ENCODE peak calls at places on chromosomes 5 and 9, in eight cellular contexts. One of them, this sample, is unnamed.

GRCh38 chr9:973295-973842 is 3.1 kb upstream of the DMRT3 start:
- DNase-seq in breast epithelium: no peak
- DNase-seq in choroid plexus epithelial cell: no peak
- DNase-seq in fibroblast of lung: no peak
- DNase-seq in AG04450: no peak
- DNase-seq in SK-N-SH: no peak
- DNase-seq in keratinocyte: no peak
- DNase-seq in IMR-90: no peak
- DNase-seq in this sample: no peak

GRCh38 chr5:124743534-124744169 is 2.8 kb downstream of the ZNF608 start:
- DNase-seq in breast epithelium: no peak
- DNase-seq in choroid plexus epithelial cell: peak
- DNase-seq in fibroblast of lung: peak
- DNase-seq in AG04450: no peak
- DNase-seq in SK-N-SH: no peak
- DNase-seq in keratinocyte: no peak
- DNase-seq in IMR-90: no peak
- DNase-seq in this sample: no peak

GRCh38 chr5:6823996-6824395 is 110.8 kb downstream of the TENT4A start:
- DNase-seq in breast epithelium: no peak
- DNase-seq in choroid plexus epithelial cell: no peak
- DNase-seq in fibroblast of lung: no peak
- DNase-seq in AG04450: no peak
- DNase-seq in SK-N-SH: no peak
- DNase-seq in keratinocyte: no peak
- DNase-seq in IMR-90: no peak
- DNase-seq in this sample: no peak

GRCh38 chr5:133831506-133832224 is 136.8 kb downstream of the C5orf15 start:
- DNase-seq in breast epithelium: no peak
- DNase-seq in choroid plexus epithelial cell: peak
- DNase-seq in fibroblast of lung: peak
- DNase-seq in AG04450: no peak
- DNase-seq in SK-N-SH: no peak
- DNase-seq in keratinocyte: peak
- DNase-seq in IMR-90: peak
- DNase-seq in this sample: no peak

GRCh38 chr9:115888131-115888530 is 265.5 kb upstream of the PAPPA start:
- DNase-seq in breast epithelium: no peak
- DNase-seq in choroid plexus epithelial cell: no peak
- DNase-seq in fibroblast of lung: no peak
- DNase-seq in AG04450: no peak
- DNase-seq in SK-N-SH: no peak
- DNase-seq in keratinocyte: no peak
- DNase-seq in IMR-90: no peak
- DNase-seq in this sample: no peak

GRCh38 chr9:21317956-21318923 is 13.1 kb upstream of the IFNA5 start:
- DNase-seq in breast epithelium: no peak
- DNase-seq in choroid plexus epithelial cell: peak
- DNase-seq in fibroblast of lung: peak
- DNase-seq in AG04450: no peak
- DNase-seq in SK-N-SH: peak
- DNase-seq in keratinocyte: no peak
- DNase-seq in IMR-90: peak
- DNase-seq in this sample: peak

GRCh38 chr5:113020461-113021273 is 44.1 kb downstream of the DCP2 start:
- DNase-seq in breast epithelium: no peak
- DNase-seq in choroid plexus epithelial cell: peak
- DNase-seq in fibroblast of lung: peak
- DNase-seq in AG04450: peak
- DNase-seq in SK-N-SH: no peak
- DNase-seq in keratinocyte: peak
- DNase-seq in IMR-90: peak
- DNase-seq in this sample: no peak

GRCh38 chr9:35666045-35666444 is 1.1 kb upstream of the ARHGEF39 start:
- DNase-seq in breast epithelium: no peak
- DNase-seq in choroid plexus epithelial cell: peak
- DNase-seq in fibroblast of lung: no peak
- DNase-seq in AG04450: no peak
- DNase-seq in SK-N-SH: no peak
- DNase-seq in keratinocyte: no peak
- DNase-seq in IMR-90: no peak
- DNase-seq in this sample: no peak

GRCh38 chr9:15018238-15018637 is 108.0 kb upstream of the FREM1 start:
- DNase-seq in breast epithelium: no peak
- DNase-seq in choroid plexus epithelial cell: no peak
- DNase-seq in fibroblast of lung: no peak
- DNase-seq in AG04450: no peak
- DNase-seq in SK-N-SH: no peak
- DNase-seq in keratinocyte: no peak
- DNase-seq in IMR-90: no peak
- DNase-seq in this sample: no peak

GRCh38 chr9:134329886-134330285 is 3.6 kb downstream of the RXRA start:
- DNase-seq in breast epithelium: no peak
- DNase-seq in choroid plexus epithelial cell: no peak
- DNase-seq in fibroblast of lung: no peak
- DNase-seq in AG04450: no peak
- DNase-seq in SK-N-SH: no peak
- DNase-seq in keratinocyte: no peak
- DNase-seq in IMR-90: no peak
- DNase-seq in this sample: no peak
- H3K4me3 ChIP-seq in breast epithelium: peak
- H3K4me3 ChIP-seq in choroid plexus epithelial cell: no peak
- H3K4me3 ChIP-seq in fibroblast of lung: no peak
- H3K4me3 ChIP-seq in AG04450: no peak
- H3K4me3 ChIP-seq in SK-N-SH: no peak
- H3K4me3 ChIP-seq in keratinocyte: peak
- H3K4me3 ChIP-seq in IMR-90: no peak
- H3K4me3 ChIP-seq in this sample: no peak

GRCh38 chr5:169656125-169656990 is 19.3 kb downstream of the DOCK2 start:
- DNase-seq in breast epithelium: no peak
- DNase-seq in choroid plexus epithelial cell: peak
- DNase-seq in fibroblast of lung: peak
- DNase-seq in AG04450: no peak
- DNase-seq in SK-N-SH: no peak
- DNase-seq in keratinocyte: no peak
- DNase-seq in IMR-90: peak
- DNase-seq in this sample: no peak
- H3K4me3 ChIP-seq in breast epithelium: no peak
- H3K4me3 ChIP-seq in choroid plexus epithelial cell: no peak
- H3K4me3 ChIP-seq in fibroblast of lung: no peak
- H3K4me3 ChIP-seq in AG04450: no peak
- H3K4me3 ChIP-seq in SK-N-SH: no peak
- H3K4me3 ChIP-seq in keratinocyte: no peak
- H3K4me3 ChIP-seq in IMR-90: no peak
- H3K4me3 ChIP-seq in this sample: no peak

GRCh38 chr5:140178482-140179116 is 3.6 kb downstream of the CYSTM1 start:
- DNase-seq in breast epithelium: no peak
- DNase-seq in choroid plexus epithelial cell: no peak
- DNase-seq in fibroblast of lung: no peak
- DNase-seq in AG04450: no peak
- DNase-seq in SK-N-SH: no peak
- DNase-seq in keratinocyte: no peak
- DNase-seq in IMR-90: no peak
- DNase-seq in this sample: no peak

GRCh38 chr5:140175367-140176027 is 509 bp downstream of the CYSTM1 start:
- DNase-seq in breast epithelium: peak
- DNase-seq in choroid plexus epithelial cell: peak
- DNase-seq in fibroblast of lung: peak
- DNase-seq in AG04450: no peak
- DNase-seq in SK-N-SH: peak
- DNase-seq in keratinocyte: no peak
- DNase-seq in IMR-90: peak
- DNase-seq in this sample: peak

GRCh38 chr5:140181002-140181483 is 6.1 kb downstream of the CYSTM1 start:
- DNase-seq in breast epithelium: no peak
- DNase-seq in choroid plexus epithelial cell: no peak
- DNase-seq in fibroblast of lung: no peak
- DNase-seq in AG04450: no peak
- DNase-seq in SK-N-SH: peak
- DNase-seq in keratinocyte: no peak
- DNase-seq in IMR-90: no peak
- DNase-seq in this sample: no peak

GRCh38 chr5:140176028-140176382 is 1.0 kb downstream of the CYSTM1 start:
- DNase-seq in breast epithelium: no peak
- DNase-seq in choroid plexus epithelial cell: no peak
- DNase-seq in fibroblast of lung: no peak
- DNase-seq in AG04450: no peak
- DNase-seq in SK-N-SH: no peak
- DNase-seq in keratinocyte: no peak
- DNase-seq in IMR-90: no peak
- DNase-seq in this sample: no peak

GRCh38 chr5:140178082-140178410 is 3.1 kb downstream of the CYSTM1 start:
- DNase-seq in breast epithelium: no peak
- DNase-seq in choroid plexus epithelial cell: no peak
- DNase-seq in fibroblast of lung: no peak
- DNase-seq in AG04450: no peak
- DNase-seq in SK-N-SH: no peak
- DNase-seq in keratinocyte: no peak
- DNase-seq in IMR-90: no peak
- DNase-seq in this sample: no peak
- H3K4me3 ChIP-seq in breast epithelium: no peak
- H3K4me3 ChIP-seq in choroid plexus epithelial cell: no peak
- H3K4me3 ChIP-seq in fibroblast of lung: no peak
- H3K4me3 ChIP-seq in AG04450: no peak
- H3K4me3 ChIP-seq in SK-N-SH: no peak
- H3K4me3 ChIP-seq in keratinocyte: no peak
- H3K4me3 ChIP-seq in IMR-90: no peak
- H3K4me3 ChIP-seq in this sample: no peak

GRCh38 chr5:88829053-88829452 is 53.9 kb downstream of the MEF2C start:
- DNase-seq in breast epithelium: no peak
- DNase-seq in choroid plexus epithelial cell: no peak
- DNase-seq in fibroblast of lung: no peak
- DNase-seq in AG04450: no peak
- DNase-seq in SK-N-SH: no peak
- DNase-seq in keratinocyte: no peak
- DNase-seq in IMR-90: no peak
- DNase-seq in this sample: no peak

GRCh38 chr5:88827997-88828396 is 55.0 kb downstream of the MEF2C start:
- DNase-seq in breast epithelium: no peak
- DNase-seq in choroid plexus epithelial cell: no peak
- DNase-seq in fibroblast of lung: peak
- DNase-seq in AG04450: no peak
- DNase-seq in SK-N-SH: no peak
- DNase-seq in keratinocyte: no peak
- DNase-seq in IMR-90: peak
- DNase-seq in this sample: no peak

GRCh38 chr5:88831856-88832255 is 51.1 kb downstream of the MEF2C start:
- DNase-seq in breast epithelium: no peak
- DNase-seq in choroid plexus epithelial cell: no peak
- DNase-seq in fibroblast of lung: no peak
- DNase-seq in AG04450: no peak
- DNase-seq in SK-N-SH: no peak
- DNase-seq in keratinocyte: no peak
- DNase-seq in IMR-90: no peak
- DNase-seq in this sample: no peak

GRCh38 chr5:88830567-88830966 is 52.4 kb downstream of the MEF2C start:
- DNase-seq in breast epithelium: no peak
- DNase-seq in choroid plexus epithelial cell: no peak
- DNase-seq in fibroblast of lung: peak
- DNase-seq in AG04450: no peak
- DNase-seq in SK-N-SH: no peak
- DNase-seq in keratinocyte: no peak
- DNase-seq in IMR-90: no peak
- DNase-seq in this sample: no peak

GRCh38 chr5:88829773-88830172 is 53.2 kb downstream of the MEF2C start:
- DNase-seq in breast epithelium: no peak
- DNase-seq in choroid plexus epithelial cell: no peak
- DNase-seq in fibroblast of lung: no peak
- DNase-seq in AG04450: no peak
- DNase-seq in SK-N-SH: no peak
- DNase-seq in keratinocyte: no peak
- DNase-seq in IMR-90: no peak
- DNase-seq in this sample: no peak
- H3K4me3 ChIP-seq in breast epithelium: no peak
- H3K4me3 ChIP-seq in choroid plexus epithelial cell: no peak
- H3K4me3 ChIP-seq in fibroblast of lung: no peak
- H3K4me3 ChIP-seq in AG04450: no peak
- H3K4me3 ChIP-seq in SK-N-SH: no peak
- H3K4me3 ChIP-seq in keratinocyte: no peak
- H3K4me3 ChIP-seq in IMR-90: no peak
- H3K4me3 ChIP-seq in this sample: no peak

GRCh38 chr5:151058891-151059611 is 21.8 kb downstream of the TNIP1 start:
- DNase-seq in breast epithelium: no peak
- DNase-seq in choroid plexus epithelial cell: no peak
- DNase-seq in fibroblast of lung: no peak
- DNase-seq in AG04450: no peak
- DNase-seq in SK-N-SH: no peak
- DNase-seq in keratinocyte: no peak
- DNase-seq in IMR-90: no peak
- DNase-seq in this sample: no peak
- H3K4me3 ChIP-seq in breast epithelium: no peak
- H3K4me3 ChIP-seq in choroid plexus epithelial cell: no peak
- H3K4me3 ChIP-seq in fibroblast of lung: no peak
- H3K4me3 ChIP-seq in AG04450: no peak
- H3K4me3 ChIP-seq in SK-N-SH: no peak
- H3K4me3 ChIP-seq in keratinocyte: no peak
- H3K4me3 ChIP-seq in IMR-90: no peak
- H3K4me3 ChIP-seq in this sample: no peak

DNA sequence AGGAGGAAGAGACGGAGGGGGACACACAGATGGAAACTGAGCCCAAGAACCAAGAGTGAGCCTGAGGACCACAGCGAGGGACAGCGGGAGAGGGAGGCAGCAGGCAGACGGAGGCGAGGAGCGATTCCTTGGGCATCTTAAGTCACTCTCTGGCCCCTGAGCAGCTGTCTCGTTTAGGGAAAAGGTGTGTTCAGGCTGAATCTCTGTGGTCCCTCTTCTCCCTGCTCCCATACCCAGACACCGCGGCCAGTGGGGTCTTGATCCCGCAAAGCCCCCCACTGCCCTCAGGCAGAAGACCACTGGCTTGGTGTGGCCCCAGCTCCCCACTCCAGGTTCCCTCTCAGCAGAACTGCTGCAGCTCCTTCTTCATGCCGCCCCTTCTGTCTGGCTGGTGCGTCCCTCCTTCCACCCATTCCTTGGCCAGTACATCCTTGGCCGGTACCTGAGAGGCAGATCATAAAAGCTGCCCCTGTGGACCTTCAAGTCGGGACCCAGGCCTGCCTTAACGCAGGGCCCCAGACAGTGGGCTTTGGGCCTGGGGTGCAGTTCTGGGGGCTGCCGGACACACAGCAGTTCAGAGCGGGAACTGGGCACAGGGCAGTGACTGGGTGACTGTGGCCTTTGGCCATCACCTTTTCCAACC is 5.8 kb upstream of the RALGDS start:
- DNase-seq in breast epithelium: no peak
- DNase-seq in choroid plexus epithelial cell: no peak
- DNase-seq in fibroblast of lung: peak
- DNase-seq in AG04450: no peak
- DNase-seq in SK-N-SH: no peak
- DNase-seq in keratinocyte: no peak
- DNase-seq in IMR-90: no peak
- DNase-seq in this sample: no peak
- H3K4me3 ChIP-seq in breast epithelium: peak
- H3K4me3 ChIP-seq in choroid plexus epithelial cell: no peak
- H3K4me3 ChIP-seq in fibroblast of lung: no peak
- H3K4me3 ChIP-seq in AG04450: no peak
- H3K4me3 ChIP-seq in SK-N-SH: no peak
- H3K4me3 ChIP-seq in keratinocyte: no peak
- H3K4me3 ChIP-seq in IMR-90: no peak
- H3K4me3 ChIP-seq in this sample: no peak

GRCh38 chr9:121568101-121568460 is 68.4 kb upstream of the GGTA1 start:
- DNase-seq in breast epithelium: no peak
- DNase-seq in choroid plexus epithelial cell: no peak
- DNase-seq in fibroblast of lung: no peak
- DNase-seq in AG04450: no peak
- DNase-seq in SK-N-SH: no peak
- DNase-seq in keratinocyte: no peak
- DNase-seq in IMR-90: no peak
- DNase-seq in this sample: no peak
- H3K4me3 ChIP-seq in breast epithelium: peak
- H3K4me3 ChIP-seq in choroid plexus epithelial cell: no peak
- H3K4me3 ChIP-seq in fibroblast of lung: no peak
- H3K4me3 ChIP-seq in AG04450: peak
- H3K4me3 ChIP-seq in SK-N-SH: peak
- H3K4me3 ChIP-seq in keratinocyte: no peak
- H3K4me3 ChIP-seq in IMR-90: no peak
- H3K4me3 ChIP-seq in this sample: peak

This sample was measured in BE2C.